ENCODE peak calls at places on chromosomes 13 and 19, in four cellular contexts. M is cardiac muscle cell; N is left ventricle myocardium inferior; I is effector memory CD4-positive, alpha-beta T cell. C is an unnamed sample.
A peak's percentile ranks its signal among the peaks of the same experiment; 100 is the strongest.

GRCh38 chr13:98549728-98550317 is 27.1 kb downstream of the STK24 start:
- DNase-seq in M (no peak), N (no peak), I (no peak), C (no peak)

GRCh38 chr19:6222884-6223283 is 56.9 kb downstream of the MLLT1 start:
- DNase-seq in M (no peak), N (no peak), I (no peak), C (no peak)

GRCh38 chr13:30864352-30865130 is 41.5 kb upstream of the MEDAG start:
- DNase-seq in M (no peak), N (no peak), I (no peak), C (no peak)

GRCh38 chr19:41701401-41702075 is 6.9 kb upstream of the CEACAM5 start:
- DNase-seq in I (no peak), N (no peak), M (no peak), C (no peak)

GRCh38 chr19:5470264-5470671 is 15.1 kb downstream of the ZNRF4 start:
- DNase-seq in M (no peak), N (no peak), I (no peak), C (no peak)

GRCh38 chr19:9735986-9736385 is 32.6 kb downstream of the ZNF846 start:
- DNase-seq in M (no peak), I (no peak), N (no peak), C (no peak)

GRCh38 chr13:96525715-96526114 is 435.8 kb downstream of the HS6ST3 start:
- DNase-seq in N (no peak), M (no peak), I (no peak), C (no peak)

GRCh38 chr19:47096721-47097120 is 16.9 kb downstream of the ZC3H4 start:
- DNase-seq in N (peak; percentile 40), M (no peak), I (no peak), C (no peak)

GRCh38 chr13:49587311-49587847 is 2.0 kb upstream of the RCBTB1 start:
- DNase-seq in M (no peak), I (no peak), N (no peak), C (no peak)

GRCh38 chr19:19202707-19203011 is 555 bp downstream of the NR2C2AP start:
- DNase-seq in I (no peak), N (no peak), M (no peak), C (no peak)

GRCh38 chr19:15479391-15480345 is at the start of gene PGLYRP2:
- DNase-seq in M (no peak), I (no peak), N (no peak), C (peak; percentile 87)

GRCh38 chr13:112688560-112689497 is 1.0 kb upstream of the ATP11A start:
- DNase-seq in N (no peak), I (peak; percentile 22), M (peak; percentile 62), C (peak; percentile 62)

GRCh38 chr13:38819053-38819452 is 132.2 kb downstream of the FREM2 start:
- DNase-seq in I (no peak), N (no peak), M (no peak), C (no peak)

GRCh38 chr13:38872693-38873092 is 117.9 kb downstream of the STOML3 start:
- DNase-seq in I (no peak), N (no peak), M (peak; percentile 74), C (peak; percentile 43)

GRCh38 chr19:47002106-47002766 is 17.4 kb upstream of the NPAS1 start:
- DNase-seq in I (no peak), N (no peak), M (no peak), C (no peak)

GRCh38 chr19:47240561-47240960 is 9.6 kb upstream of the BBC3 start:
- DNase-seq in M (no peak), N (no peak), I (no peak), C (no peak)

GRCh38 chr13:43473437-43473836 is 313.3 kb downstream of the ENOX1 start:
- DNase-seq in N (no peak), I (no peak), M (peak; percentile 78), C (no peak)

GRCh38 chr13:98976338-98976737 is 1.5 kb downstream of the DOCK9 start:
- DNase-seq in N (no peak), M (no peak), I (no peak), C (no peak)

GRCh38 chr13:76965759-76966421 is 17.6 kb downstream of the ACOD1 start:
- DNase-seq in M (no peak), I (no peak), N (peak; percentile 55), C (peak; percentile 87)

GRCh38 chr13:95087746-95088305 is 213.4 kb downstream of the ABCC4 start:
- DNase-seq in M (no peak), N (no peak), I (no peak), C (no peak)

GRCh38 chr13:50080856-50081105 is 65.5 kb downstream of the KCNRG start:
- DNase-seq in M (no peak), I (no peak), N (no peak), C (no peak)

GRCh38 chr19:9937001-9937411 is 691 bp upstream of the OLFM2 start:
- DNase-seq in I (no peak), M (no peak), N (no peak), C (no peak)

GRCh38 chr13:27203854-27204253 is 32.2 kb upstream of the USP12 start:
- DNase-seq in N (no peak), M (no peak), I (no peak), C (no peak)

GRCh38 chr19:42324655-42325307 is 654 bp upstream of the MEGF8 start:
- DNase-seq in I (no peak), M (no peak), N (no peak), C (no peak)

GRCh38 chr13:32468502-32469147 is 40.7 kb upstream of the N4BP2L1 start:
- DNase-seq in M (no peak), I (no peak), N (no peak), C (peak; percentile 54)

GRCh38 chr19:57888494-57889231 is at the start of gene ZNF814:
- DNase-seq in N (peak; percentile 86), I (peak; percentile 67), M (peak; percentile 94), C (peak; percentile 94)

DNA sequence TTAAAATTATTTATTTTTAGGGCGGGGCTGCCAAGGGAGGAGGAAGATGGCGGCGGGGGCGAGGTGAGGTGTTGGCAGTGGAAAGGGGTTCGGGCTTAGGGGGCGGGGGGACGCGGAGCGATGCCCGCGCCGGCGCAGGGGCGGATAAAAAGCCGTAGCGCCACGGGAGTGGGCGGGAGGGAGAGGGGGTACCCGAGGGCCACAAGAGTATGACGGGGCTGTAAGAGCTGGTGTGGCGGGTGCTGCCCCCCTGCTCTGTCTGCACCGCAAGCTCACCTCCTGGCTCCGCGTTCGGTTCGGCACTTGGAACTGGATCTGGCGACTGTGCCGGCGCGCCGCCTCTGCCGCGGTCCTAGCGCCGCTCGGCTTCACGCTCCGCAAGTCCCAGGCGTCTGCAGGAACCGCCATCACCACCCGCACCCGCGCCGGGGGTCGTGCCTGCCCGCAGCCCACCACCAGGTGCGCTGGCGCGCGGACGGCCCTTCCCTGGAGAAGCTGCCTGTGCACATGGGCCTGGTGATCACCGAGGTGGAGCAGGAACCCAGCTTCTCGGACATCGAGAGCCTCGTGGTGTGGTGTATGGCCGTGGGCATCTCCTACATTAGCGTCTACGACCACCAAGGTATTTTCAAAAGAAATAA is 265.2 kb upstream of the SGCG start:
- DNase-seq in N (peak; percentile 38), I (no peak), M (peak; percentile 68), C (peak; percentile 89)
- H3K4me3 ChIP-seq in N (peak overlapping the region; percentile 75), I (no peak overlapping the region), M (peak overlapping the region; percentile 62), C (peak overlapping the region; percentile 75)

GRCh38 chr13:34523401-34523800 is 418.7 kb upstream of the NBEA start:
- DNase-seq in M (no peak), N (no peak), I (no peak), C (no peak)

GRCh38 chr13:34522818-34523217 is 419.3 kb upstream of the NBEA start:
- DNase-seq in I (no peak), M (no peak), N (no peak), C (no peak)

GRCh38 chr13:34515201-34515600 is 426.9 kb upstream of the NBEA start:
- DNase-seq in I (no peak), N (no peak), M (no peak), C (no peak)

GRCh38 chr13:34521166-34521565 is 420.9 kb upstream of the NBEA start:
- DNase-seq in N (no peak), M (peak; percentile 2), I (no peak), C (no peak)
- H3K4me3 ChIP-seq in N (no peak overlapping the region), M (no peak overlapping the region), I (no peak overlapping the region), C (no peak overlapping the region)

GRCh38 chr13:33524086-33524485 is 238.5 kb upstream of the STARD13 start:
- DNase-seq in M (no peak), N (no peak), I (no peak), C (no peak)

GRCh38 chr13:33525759-33526158 is 240.2 kb upstream of the STARD13 start:
- DNase-seq in N (no peak), I (no peak), M (no peak), C (no peak)

GRCh38 chr13:33531484-33531883 is 245.9 kb upstream of the STARD13 start:
- DNase-seq in N (no peak), M (no peak), I (no peak), C (no peak)

DNA sequence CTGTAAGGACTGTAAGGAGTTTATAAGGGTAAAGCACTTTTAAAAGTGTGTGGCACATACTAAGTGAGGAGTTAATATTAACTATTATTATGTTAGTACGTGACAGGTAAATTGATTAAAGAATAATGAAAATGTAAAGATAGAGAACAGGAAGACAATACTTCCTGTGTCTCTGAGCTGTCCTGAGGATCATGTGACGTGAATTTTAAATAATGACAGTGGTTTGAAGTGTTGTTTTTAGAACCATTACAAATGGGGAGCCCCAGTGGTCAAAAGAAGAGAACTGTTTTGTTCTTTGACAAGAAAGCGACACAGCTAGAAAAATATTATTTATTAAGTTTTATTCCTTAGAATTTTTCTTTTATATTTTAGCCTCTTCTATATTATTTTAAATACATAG is 241.2 kb upstream of the STARD13 start:
- DNase-seq in I (no peak), M (no peak), N (no peak), C (no peak)
- H3K4me3 ChIP-seq in I (no peak overlapping the region), M (no peak overlapping the region), N (no peak overlapping the region), C (no peak overlapping the region)

GRCh38 chr19:16587031-16588023 is 15.1 kb upstream of the SLC35E1 start:
- DNase-seq in M (peak; percentile 63), N (no peak), I (no peak), C (peak; percentile 80)

GRCh38 chr19:16585808-16586476 is 13.7 kb upstream of the SLC35E1 start:
- DNase-seq in I (no peak), N (no peak), M (no peak), C (no peak)

GRCh38 chr19:16586477-16586871 is 14.3 kb upstream of the SLC35E1 start:
- DNase-seq in M (no peak), I (no peak), N (no peak), C (no peak)

GRCh38 chr19:16582486-16583261 is 10.5 kb upstream of the SLC35E1 start:
- DNase-seq in N (no peak), I (no peak), M (no peak), C (no peak)

DNA sequence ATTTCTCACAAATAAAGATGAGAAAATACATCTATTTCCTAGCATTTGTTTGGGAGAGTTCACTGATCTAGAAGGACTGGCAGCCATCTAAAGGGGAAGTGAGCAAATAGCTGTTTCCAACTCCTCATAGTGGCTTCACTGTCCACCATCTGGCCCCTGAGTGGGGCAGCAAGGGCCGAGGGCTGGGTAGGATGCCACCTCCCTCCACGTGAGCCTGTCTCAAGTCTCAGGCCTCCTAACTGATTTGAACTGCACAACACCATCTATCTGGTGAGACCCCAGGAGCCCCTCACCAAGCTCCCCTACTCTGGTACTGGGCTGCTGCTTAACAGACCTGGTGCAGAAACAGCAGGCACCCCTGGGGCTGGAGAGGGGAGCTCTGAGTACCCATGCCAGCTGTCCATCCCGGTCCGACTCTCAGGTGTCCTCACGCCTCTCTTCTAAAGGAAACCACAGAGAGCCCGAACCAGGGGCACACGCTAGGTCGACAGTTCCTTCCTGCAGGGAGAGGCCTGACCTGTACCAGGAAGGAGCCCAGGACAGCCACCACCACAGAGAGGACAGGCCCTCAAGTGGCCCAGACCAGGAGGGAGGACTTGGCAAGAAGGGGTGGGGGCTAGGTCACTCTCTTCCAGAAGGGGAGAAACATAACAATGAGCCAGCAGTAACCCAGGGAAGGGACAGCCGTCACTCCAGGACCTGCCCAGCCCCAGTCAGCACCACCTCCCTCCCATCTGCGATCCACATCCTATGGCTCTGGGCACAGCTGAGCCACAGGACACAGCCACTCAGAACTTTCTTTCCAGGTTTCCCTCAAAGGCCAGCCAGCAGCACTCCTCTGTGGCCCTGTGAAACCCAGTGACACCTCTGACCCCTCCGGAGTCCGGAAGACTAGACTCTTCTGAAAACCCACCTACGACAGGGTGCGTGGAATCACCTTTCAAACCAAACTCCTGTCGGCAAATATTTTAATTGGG is 12.9 kb upstream of the SLC35E1 start:
- DNase-seq in I (no peak), M (no peak), N (no peak), C (no peak)
- H3K4me3 ChIP-seq in I (peak overlapping the region; percentile 39), M (no peak overlapping the region), N (peak overlapping the region; percentile 21), C (no peak overlapping the region)